ENCODE peak calls at places on chromosomes 6 and 20, in seven cellular contexts. P is GM12891, N is H1, Y is K562, M is GM12878, F is SK-N-SH, I is HepG2. X is an unnamed sample.

GRCh38 chr20:1010659-1011058 is 8.5 kb upstream of the RSPO4 start:
- DNase-seq in F (no peak), M (peak; percentile 20), I (no peak), Y (no peak), N (no peak), P (no peak), X (peak; percentile 44)

GRCh38 chr6:41732601-41733348 is 2.6 kb downstream of the TFEB start:
- DNase-seq in P (peak; percentile 65), F (no peak), Y (no peak), M (peak; percentile 62), I (no peak), N (no peak), X (peak; percentile 76)

GRCh38 chr6:85191656-85192055 is 258.2 kb upstream of the NT5E start:
- DNase-seq in Y (no peak), F (no peak), P (no peak), I (no peak), M (no peak), N (no peak), X (no peak)

GRCh38 chr20:45445805-45446562 is 23.6 kb upstream of the WFDC2 start:
- DNase-seq in F (peak; percentile 53), Y (peak; percentile 74), N (peak; percentile 81), I (peak; percentile 61), P (no peak), M (no peak), X (no peak)

GRCh38 chr6:87522686-87523085 is 49.9 kb downstream of the SLC35A1 start:
- DNase-seq in I (no peak), F (no peak), Y (no peak), M (no peak), P (no peak), N (no peak), X (no peak)

GRCh38 chr6:27908017-27908416 is 4.2 kb downstream of the OR2B2 start:
- DNase-seq in N (no peak), F (no peak), I (no peak), M (no peak), Y (no peak), P (no peak), X (no peak)

GRCh38 chr6:42735976-42736375 is 9.9 kb downstream of the TBCC start:
- DNase-seq in N (no peak), F (no peak), I (no peak), Y (no peak), P (no peak), M (no peak), X (no peak)

GRCh38 chr6:21586760-21587181 is 6.8 kb upstream of the SOX4 start:
- DNase-seq in N (peak; percentile 72), M (no peak), F (no peak), Y (no peak), I (no peak), P (no peak), X (no peak)

GRCh38 chr6:30781697-30782424 is 37.5 kb upstream of the IER3 start:
- DNase-seq in M (peak; percentile 66), Y (peak; percentile 88), F (peak; percentile 86), I (peak; percentile 96), N (no peak), P (no peak), X (no peak)

GRCh38 chr6:91276315-91276714 is 689.4 kb upstream of the MAP3K7 start:
- DNase-seq in M (no peak), Y (no peak), P (peak; percentile 14), N (no peak), F (peak; percentile 18), I (peak; percentile 3), X (no peak)

GRCh38 chr6:91268941-91269340 is 682.1 kb upstream of the MAP3K7 start:
- DNase-seq in N (no peak), F (no peak), Y (no peak), I (no peak), P (no peak), M (no peak), X (no peak)

GRCh38 chr6:91273729-91274128 is 686.9 kb upstream of the MAP3K7 start:
- DNase-seq in F (no peak), P (no peak), M (no peak), I (no peak), N (no peak), Y (no peak), X (no peak)

GRCh38 chr6:91267246-91267645 is 680.4 kb upstream of the MAP3K7 start:
- DNase-seq in P (no peak), Y (no peak), F (no peak), I (no peak), M (no peak), N (no peak), X (no peak)

GRCh38 chr6:91271807-91272206 is 684.9 kb upstream of the MAP3K7 start:
- DNase-seq in N (no peak), F (no peak), P (no peak), Y (no peak), M (no peak), I (no peak), X (no peak)
- TF ChIP-seq POLR2AphosphoS5 in N (no peak), F (no peak), P (no peak), Y (no peak), M (no peak), I (no peak), X (no peak)

GRCh38 chr6:26224547-26224912 is 137.3 kb downstream of the HFE start:
- DNase-seq in I (no peak), M (no peak), Y (no peak), P (no peak), N (no peak), F (no peak), X (no peak)

GRCh38 chr6:26223213-26223612 is 136.0 kb downstream of the HFE start:
- DNase-seq in N (no peak), F (no peak), P (no peak), Y (no peak), I (no peak), M (no peak), X (no peak)

GRCh38 chr6:26221186-26221585 is 134.0 kb downstream of the HFE start:
- DNase-seq in F (no peak), N (no peak), M (no peak), I (no peak), Y (no peak), P (no peak), X (no peak)

GRCh38 chr6:26223677-26224546 is 136.7 kb downstream of the HFE start:
- DNase-seq in Y (no peak), F (peak; percentile 36), I (peak; percentile 92), N (no peak), P (no peak), M (peak; percentile 78), X (no peak)

DNA sequence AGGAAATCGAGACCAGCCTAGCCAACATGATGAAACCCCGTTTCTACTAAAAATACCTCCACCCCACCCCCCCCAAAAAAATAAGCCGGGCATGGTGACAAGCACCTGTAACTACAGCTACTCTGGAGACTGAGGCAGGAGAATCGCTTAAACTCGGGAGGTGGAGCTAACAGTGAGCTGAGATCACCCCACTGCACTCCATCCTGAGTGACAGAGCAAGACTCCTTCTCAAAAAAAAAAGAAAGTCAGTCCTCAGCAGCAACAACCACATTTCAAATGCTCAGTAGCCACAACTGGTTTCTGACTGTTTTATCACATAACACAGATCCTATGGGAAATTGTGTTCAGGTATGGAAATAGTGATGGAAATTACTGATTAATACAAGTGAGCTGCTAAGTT is 135.4 kb downstream of the HFE start:
- DNase-seq in N (no peak), M (no peak), F (no peak), Y (no peak), P (no peak), I (no peak), X (no peak)
- TF ChIP-seq TAF1 in N (no peak), M (no peak), F (no peak), Y (no peak), P (no peak), I (no peak), X (no peak)

GRCh38 chr20:19815553-19815991 is 57.5 kb downstream of the RIN2 start:
- DNase-seq in I (peak; percentile 70), N (no peak), P (no peak), F (no peak), Y (no peak), M (no peak), X (no peak)

GRCh38 chr20:19814241-19814640 is 56.2 kb downstream of the RIN2 start:
- DNase-seq in Y (no peak), M (no peak), P (no peak), F (no peak), N (no peak), I (no peak), X (no peak)

GRCh38 chr20:19819149-19819548 is 61.1 kb downstream of the RIN2 start:
- DNase-seq in F (no peak), N (no peak), I (peak; percentile 32), Y (no peak), P (no peak), M (no peak), X (no peak)

GRCh38 chr20:19816386-19816785 is 58.3 kb downstream of the RIN2 start:
- DNase-seq in P (no peak), I (no peak), F (no peak), N (no peak), Y (no peak), M (no peak), X (no peak)

GRCh38 chr20:19817017-19817416 is 59.0 kb downstream of the RIN2 start:
- DNase-seq in Y (no peak), M (no peak), N (no peak), P (no peak), I (peak; percentile 57), F (no peak), X (no peak)
- TF ChIP-seq POLR2AphosphoS5 in Y (no peak), M (no peak), N (no peak), P (no peak), I (no peak), F (no peak), X (no peak)

DNA sequence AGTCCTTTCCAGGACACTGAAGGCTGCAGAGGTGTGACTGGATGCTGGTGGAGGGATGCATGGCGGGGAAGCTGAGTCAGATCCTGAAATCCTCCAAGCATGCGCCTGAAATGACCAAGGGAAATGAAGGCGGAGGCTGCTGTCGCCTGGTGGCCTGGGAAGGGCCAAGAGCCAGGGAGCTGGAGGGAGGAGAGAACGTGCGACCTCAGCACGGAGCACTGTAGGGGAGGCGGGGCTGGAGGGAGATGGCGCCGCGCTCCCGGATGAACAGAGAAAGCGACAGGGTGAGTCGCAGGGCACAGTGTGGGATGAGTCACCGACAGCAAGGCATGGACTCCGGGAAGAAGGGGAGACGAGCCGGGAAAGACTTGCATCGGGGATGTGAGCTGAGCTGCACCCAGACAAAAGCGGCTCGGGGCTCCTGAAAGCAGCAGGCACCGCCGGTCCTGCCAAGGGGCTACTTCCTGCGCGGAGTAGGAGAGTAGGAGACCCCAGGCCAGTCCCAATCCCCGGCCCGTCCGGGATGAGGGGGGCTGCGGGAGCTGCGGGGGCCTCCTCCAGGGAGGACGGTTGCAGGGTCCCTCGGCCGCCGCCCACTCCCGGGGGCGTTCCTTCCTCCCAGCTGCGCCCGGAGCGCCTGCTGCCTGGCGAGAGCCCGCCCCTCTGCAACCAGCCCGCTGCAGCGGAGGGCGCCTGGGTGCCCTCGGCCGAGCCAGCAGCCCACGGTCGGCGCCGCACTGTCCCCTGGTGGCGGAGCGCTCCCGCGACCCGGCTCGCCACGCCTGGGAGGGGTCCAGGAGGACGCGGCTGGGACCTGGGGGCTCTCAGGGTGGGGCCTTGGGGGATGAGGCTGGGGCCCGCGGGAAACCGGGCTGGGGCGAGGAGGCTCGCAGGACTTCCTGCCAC is 11.0 kb upstream of the NQO2 start:
- DNase-seq in P (no peak), I (peak; percentile 86), Y (peak; percentile 84), N (peak; percentile 92), M (no peak), F (peak; percentile 91), X (peak; percentile 63)
- TF ChIP-seq TAF1 in P (no peak), I (peak; percentile 84), Y (peak; percentile 44), N (peak; percentile 74), M (no peak), F (peak; percentile 66), X (no peak)